ENCODE peak calls at places on chromosomes 5 and 9, in seven cellular contexts. J, Y, L, X, D, F and S are unnamed samples.

GRCh38 chr5:157989296-157989695 is 130.4 kb upstream of the CLINT1 start:
- DNase-seq in Y (no peak), X (no peak), L (no peak), J (no peak), F (no peak), D (peak; percentile 39), S (no peak)

GRCh38 chr5:25006734-25007133 is 362.0 kb upstream of the CDH10 start:
- DNase-seq in X (peak; percentile 76), D (no peak), F (no peak), J (no peak), Y (no peak), L (no peak), S (no peak)

GRCh38 chr9:14180077-14180941 is 133.6 kb downstream of the NFIB start:
- DNase-seq in Y (no peak), J (no peak), D (peak; percentile 51), F (peak; percentile 54), L (no peak), X (no peak), S (no peak)

GRCh38 chr5:93433422-93433821 is 147.6 kb downstream of the NR2F1-AS1 start:
- DNase-seq in X (no peak), J (no peak), D (peak; percentile 86), Y (no peak), L (no peak), F (no peak), S (no peak)

GRCh38 chr5:9479361-9479760 is 66.5 kb downstream of the SEMA5A start:
- DNase-seq in J (no peak), Y (no peak), X (no peak), L (no peak), F (no peak), D (peak; percentile 22), S (no peak)

GRCh38 chr9:103152473-103152872 is 157.3 kb downstream of the CYLC2 start:
- DNase-seq in F (no peak), X (no peak), J (no peak), Y (no peak), L (no peak), D (no peak), S (peak; percentile 28)

GRCh38 chr5:98455660-98456059 is 317.8 kb upstream of the RGMB start:
- DNase-seq in J (no peak), F (no peak), Y (no peak), D (peak; percentile 27), L (no peak), X (no peak), S (no peak)

GRCh38 chr5:153658151-153658550 is 167.7 kb downstream of the GRIA1 start:
- DNase-seq in J (no peak), Y (no peak), D (no peak), L (no peak), F (no peak), X (no peak), S (no peak)

GRCh38 chr9:81266674-81267073 is 422.7 kb downstream of the TLE1 start:
- DNase-seq in X (no peak), F (no peak), L (no peak), J (no peak), Y (no peak), D (peak; percentile 34), S (no peak)

GRCh38 chr9:128456613-128457061 is 831 bp downstream of the ODF2 start:
- DNase-seq in X (peak; percentile 89), D (peak; percentile 76), J (peak; percentile 82), Y (peak; percentile 87), L (peak; percentile 62), F (peak; percentile 67), S (peak; percentile 78)

GRCh38 chr5:142906863-142907671 is 136.9 kb downstream of the ARHGAP26 start:
- DNase-seq in X (no peak), J (no peak), Y (no peak), D (peak; percentile 60), L (no peak), F (peak; percentile 39), S (peak; percentile 97)

GRCh38 chr9:5485365-5486085 is 24.8 kb upstream of the PDCD1LG2 start:
- DNase-seq in Y (no peak), J (no peak), X (no peak), F (no peak), L (no peak), D (no peak), S (no peak)

GRCh38 chr9:911003-911402 is 65.5 kb upstream of the DMRT3 start:
- DNase-seq in D (no peak), Y (no peak), L (peak; percentile 9), X (peak; percentile 64), J (no peak), F (no peak), S (no peak)

GRCh38 chr9:123687246-123687721 is 242.6 kb downstream of the DENND1A start:
- DNase-seq in D (no peak), Y (no peak), J (no peak), F (no peak), X (no peak), L (peak; percentile 38), S (peak; percentile 88)

GRCh38 chr5:154505567-154505966 is 27.5 kb upstream of the HAND1 start:
- DNase-seq in D (no peak), F (no peak), X (peak; percentile 49), Y (no peak), L (no peak), J (no peak), S (peak; percentile 18)

GRCh38 chr9:89902450-89902849 is 297.6 kb downstream of the GADD45G start:
- DNase-seq in J (no peak), L (no peak), X (no peak), D (peak; percentile 30), F (no peak), Y (no peak), S (no peak)

GRCh38 chr5:79417495-79417894 is 96.4 kb downstream of the HOMER1 start:
- DNase-seq in J (no peak), L (no peak), F (no peak), Y (no peak), X (no peak), D (no peak), S (no peak)

GRCh38 chr9:128920381-128921058 is at the start of gene PHYHD1:
- DNase-seq in Y (no peak), X (no peak), L (no peak), J (no peak), F (peak; percentile 81), D (peak; percentile 71), S (peak; percentile 82)

GRCh38 chr5:143741418-143741817 is 70.5 kb upstream of the HMHB1 start:
- DNase-seq in J (no peak), Y (no peak), L (no peak), D (no peak), F (no peak), X (no peak), S (no peak)

GRCh38 chr5:172370648-172371248 is 83.6 kb downstream of the SH3PXD2B start:
- DNase-seq in L (peak; percentile 30), Y (peak; percentile 44), F (peak; percentile 62), J (peak; percentile 54), X (peak; percentile 87), D (peak; percentile 72), S (peak; percentile 72)

GRCh38 chr5:177984565-177985166 is 11.4 kb downstream of the PROP1 start:
- DNase-seq in J (no peak), Y (no peak), D (peak; percentile 16), F (no peak), X (peak; percentile 44), L (no peak), S (no peak)

GRCh38 chr9:21967169-21967568 is 27.0 kb downstream of the CDKN2A start:
- DNase-seq in X (peak; percentile 55), F (no peak), J (no peak), L (no peak), D (no peak), Y (no peak), S (no peak)

GRCh38 chr9:21965401-21965951 is 28.7 kb downstream of the CDKN2A start:
- DNase-seq in L (peak; percentile 45), F (peak; percentile 61), D (peak; percentile 82), Y (no peak), J (peak; percentile 84), X (peak; percentile 84), S (no peak)

GRCh38 chr9:21967707-21968106 is 26.5 kb downstream of the CDKN2A start:
- DNase-seq in L (no peak), Y (no peak), X (peak; percentile 26), D (no peak), J (no peak), F (no peak), S (no peak)

GRCh38 chr9:21966140-21966851 is 27.9 kb downstream of the CDKN2A start:
- DNase-seq in Y (no peak), L (no peak), J (no peak), X (peak; percentile 55), D (no peak), F (no peak), S (no peak)

GRCh38 chr9:21964925-21965385 is 29.2 kb downstream of the CDKN2A start:
- DNase-seq in Y (no peak), F (peak; percentile 57), D (peak; percentile 80), X (peak; percentile 41), J (peak; percentile 65), L (no peak), S (no peak)
- H3K4me3 ChIP-seq in Y (no peak overlapping the region), F (no peak overlapping the region), D (peak overlapping the region; percentile 13), X (peak overlapping the region; percentile 58), J (peak overlapping the region; percentile 46), L (peak overlapping the region; percentile 43), S (no peak overlapping the region)

DNA sequence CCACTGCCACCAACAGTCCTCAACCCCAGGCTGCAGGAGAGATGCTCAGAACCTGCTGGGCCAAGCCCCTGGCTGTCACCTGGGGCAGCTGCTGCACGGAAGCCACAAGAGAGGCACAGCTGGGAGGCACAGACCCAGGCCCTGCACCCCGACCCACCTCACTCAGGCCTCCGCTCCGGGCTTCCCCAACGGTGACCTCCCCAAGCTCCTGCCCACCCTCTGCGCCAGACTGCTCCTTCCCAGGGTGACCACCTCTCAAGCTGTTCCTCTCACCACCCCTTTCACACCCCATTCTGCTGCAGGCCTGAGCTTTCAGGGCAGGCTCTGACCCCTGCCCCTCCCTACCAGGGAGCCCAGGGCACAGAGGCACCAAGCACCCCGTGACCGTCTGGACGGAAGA is 33.0 kb downstream of the VAV2 start:
- DNase-seq in F (no peak), J (no peak), L (no peak), Y (no peak), D (no peak), X (no peak), S (no peak)
- H3K4me1 ChIP-seq in F (peaks cover 76% of the 10 kb centered on the region), J (peaks cover 45% of the 10 kb centered on the region), L (peaks cover 31% of the 10 kb centered on the region), Y (peaks cover 11% of the 10 kb centered on the region), D (peaks cover 25% of the 10 kb centered on the region), X (peaks cover 40% of the 10 kb centered on the region), S (peaks cover 38% of the 10 kb centered on the region)

GRCh38 chr5:39697891-39698290 is 273.1 kb upstream of the DAB2 start:
- DNase-seq in J (no peak), Y (no peak), X (no peak), L (no peak), F (no peak), D (no peak), S (no peak)

GRCh38 chr5:39696672-39697398 is 272.1 kb upstream of the DAB2 start:
- DNase-seq in L (no peak), J (no peak), F (no peak), X (no peak), D (no peak), Y (no peak), S (no peak)

GRCh38 chr5:39702928-39703327 is 278.1 kb upstream of the DAB2 start:
- DNase-seq in L (no peak), J (no peak), D (no peak), Y (no peak), X (no peak), F (no peak), S (no peak)

GRCh38 chr5:39699164-39699563 is 274.4 kb upstream of the DAB2 start:
- DNase-seq in Y (no peak), D (no peak), X (no peak), J (no peak), L (no peak), F (no peak), S (no peak)

GRCh38 chr5:39700523-39700922 is 275.7 kb upstream of the DAB2 start:
- DNase-seq in Y (no peak), D (no peak), J (no peak), F (no peak), L (no peak), X (no peak), S (no peak)
- H3K36me3 ChIP-seq in Y (no peaks in the 10 kb centered on the region), D (no peaks in the 10 kb centered on the region), J (no peaks in the 10 kb centered on the region), F (no peaks in the 10 kb centered on the region), L (no peaks in the 10 kb centered on the region), X (no peaks in the 10 kb centered on the region), S (no peaks in the 10 kb centered on the region)

GRCh38 chr9:137683307-137683864 is 64.6 kb downstream of the EHMT1 start:
- DNase-seq in D (no peak), F (no peak), J (no peak), Y (no peak), L (no peak), X (no peak), S (no peak)
- H3K4me3 ChIP-seq in D (no peak overlapping the region), F (no peak overlapping the region), J (no peak overlapping the region), Y (no peak overlapping the region), L (no peak overlapping the region), X (no peak overlapping the region), S (no peak overlapping the region)